ENCODE peak calls at places on chromosome 9, in four cellular contexts. G is SK-N-SH, B is K562, Q is HepG2. U is an unnamed sample.

GRCh38 chr9:123954518-123954917 is 24.6 kb upstream of the DENND1A start:
- DNase-seq in Q (no peak), B (no peak), G (no peak), U (peak)

GRCh38 chr9:3008091-3008490 is 164.2 kb upstream of the PUM3 start:
- DNase-seq in Q (peak), G (no peak), B (no peak), U (no peak)

GRCh38 chr9:94639045-94639995 is at the start of gene FBP1:
- DNase-seq in Q (no peak), B (peak), G (no peak), U (peak)

GRCh38 chr9:133112361-133113026 is 8.5 kb downstream of the RALGDS start:
- DNase-seq in B (no peak), Q (no peak), G (no peak), U (no peak)

GRCh38 chr9:784202-784601 is 57.3 kb upstream of the DMRT1 start:
- DNase-seq in B (no peak), Q (no peak), G (no peak), U (no peak)

GRCh38 chr9:93473411-93473810 is 20.0 kb upstream of the FAM120AOS start:
- DNase-seq in G (no peak), B (no peak), Q (no peak), U (no peak)

GRCh38 chr9:13205824-13206223 is 73.7 kb downstream of the MPDZ start:
- DNase-seq in Q (no peak), G (no peak), B (no peak), U (no peak)

GRCh38 chr9:93709600-93710369 is 133.4 kb downstream of the PHF2 start:
- DNase-seq in G (no peak), B (no peak), Q (no peak), U (no peak)

GRCh38 chr9:22342489-22343217 is 104.0 kb upstream of the DMRTA1 start:
- DNase-seq in Q (peak), G (no peak), B (no peak), U (no peak)

GRCh38 chr9:33044162-33044673 is 19.1 kb downstream of the DNAJA1 start:
- DNase-seq in B (peak), G (peak), Q (no peak), U (peak)

GRCh38 chr9:126754436-126755324 is 50.2 kb upstream of the ZBTB43 start:
- DNase-seq in G (no peak), Q (no peak), B (no peak), U (no peak)

GRCh38 chr9:98162638-98163037 is 29.8 kb downstream of the CORO2A start:
- DNase-seq in G (no peak), B (no peak), Q (no peak), U (no peak)

GRCh38 chr9:15400281-15400941 is 22.3 kb upstream of the SNAPC3 start:
- DNase-seq in G (no peak), Q (no peak), B (no peak), U (no peak)

GRCh38 chr9:116693233-116693731 is 6.2 kb downstream of the TRIM32 start:
- DNase-seq in B (no peak), G (no peak), Q (no peak), U (no peak)

GRCh38 chr9:96279927-96280326 is 22.0 kb downstream of the HSD17B3 start:
- DNase-seq in G (no peak), Q (no peak), B (no peak), U (no peak)

GRCh38 chr9:36416870-36417269 is 16.8 kb upstream of the RNF38 start:
- DNase-seq in B (no peak), G (no peak), Q (no peak), U (no peak)

GRCh38 chr9:36415822-36416515 is 15.9 kb upstream of the RNF38 start:
- DNase-seq in B (no peak), G (no peak), Q (no peak), U (peak)
- TF ChIP-seq FOXJ3 in B (no peak), G (no peak), Q (no peak), U (no peak)

GRCh38 chr9:110135858-110136257 is 72.1 kb downstream of the C9orf152 start:
- DNase-seq in G (no peak), B (no peak), Q (no peak), U (no peak)
- TF ChIP-seq FOXJ3 in G (no peak), B (no peak), Q (no peak), U (no peak)

GRCh38 chr9:104028827-104029226 is 65.3 kb upstream of the SMC2 start:
- DNase-seq in B (no peak), Q (no peak), G (no peak), U (no peak)

GRCh38 chr9:104025109-104025508 is 69.0 kb upstream of the SMC2 start:
- DNase-seq in Q (no peak), B (no peak), G (no peak), U (no peak)

GRCh38 chr9:104025945-104026344 is 68.2 kb upstream of the SMC2 start:
- DNase-seq in G (no peak), Q (no peak), B (no peak), U (no peak)

DNA sequence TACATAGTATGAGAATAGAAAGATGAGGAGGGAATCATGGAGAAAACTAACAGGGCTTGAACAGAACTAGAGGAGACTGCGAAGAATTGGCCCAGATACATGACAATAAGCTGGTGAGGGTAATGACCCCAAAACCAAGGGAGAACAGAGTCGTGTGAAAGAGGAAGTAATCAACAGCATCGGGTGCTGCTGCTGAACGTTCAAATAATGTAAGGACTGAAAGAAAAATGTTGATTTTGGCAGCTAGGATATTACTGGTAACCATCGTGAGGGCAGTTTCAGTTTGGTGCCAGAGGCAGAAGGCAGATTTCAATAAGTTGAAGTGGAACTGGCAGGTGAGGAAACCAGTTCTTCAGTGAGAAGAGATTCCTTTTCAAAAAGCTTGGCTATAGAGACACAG is 66.8 kb upstream of the SMC2 start:
- DNase-seq in Q (no peak), B (no peak), G (no peak), U (no peak)
- TF ChIP-seq FOXJ3 in Q (no peak), B (no peak), G (no peak), U (no peak)

DNA sequence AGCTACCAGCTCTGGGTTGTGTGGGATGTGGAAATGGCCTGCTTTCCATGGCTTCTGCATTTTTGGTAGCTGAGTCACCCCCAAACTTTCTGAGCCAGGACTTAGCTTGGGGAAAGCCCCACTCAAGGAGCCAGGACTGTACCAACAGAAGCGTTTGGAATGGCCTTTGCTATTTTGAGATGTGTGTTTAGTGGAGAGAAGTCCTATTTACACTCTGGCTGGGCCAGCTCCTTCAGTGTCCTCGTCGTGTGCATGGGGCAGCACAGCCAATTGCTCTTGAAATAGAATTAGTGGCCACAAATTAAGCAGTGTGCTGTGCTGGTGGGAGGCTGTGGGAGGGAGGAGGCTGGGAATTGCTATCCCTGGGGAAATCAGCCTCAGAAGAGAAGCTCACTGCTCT is 51.6 kb downstream of the ENTREP1 start:
- DNase-seq in Q (no peak), G (no peak), B (no peak), U (no peak)
- TF ChIP-seq FOXJ3 in Q (no peak), G (no peak), B (no peak), U (no peak)

DNA sequence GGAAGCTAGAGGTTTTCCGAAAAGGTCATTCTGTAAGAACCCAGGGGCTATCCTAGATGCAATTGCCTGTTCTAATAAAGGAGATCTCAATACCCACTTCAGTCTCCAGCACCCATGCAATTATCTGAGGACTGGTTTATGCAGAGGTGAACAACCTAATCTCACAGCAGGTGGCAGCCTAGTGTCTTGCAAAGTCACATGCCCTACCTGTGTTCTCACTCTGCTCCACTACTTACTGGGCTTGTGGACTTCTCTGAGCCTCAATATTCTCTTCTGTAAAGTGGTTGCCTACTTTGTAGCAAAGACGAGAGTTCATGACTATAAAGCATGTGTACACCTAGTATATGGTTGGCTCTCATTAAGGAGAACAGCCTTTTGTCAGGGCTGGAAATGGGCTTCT is 21.0 kb upstream of the ALDH1B1 start:
- DNase-seq in G (no peak), Q (peak), B (peak), U (no peak)
- TF ChIP-seq FOXJ3 in G (no peak), Q (no peak), B (no peak), U (no peak)

GRCh38 chr9:27473135-27473534 is 51.0 kb upstream of the IFNK start:
- DNase-seq in Q (no peak), G (peak), B (peak), U (no peak)
- TF ChIP-seq FOXJ3 in Q (no peak), G (no peak), B (no peak), U (no peak)

GRCh38 chr9:131728961-131729360 is 10.9 kb downstream of the RAPGEF1 start:
- DNase-seq in Q (no peak), G (peak), B (no peak), U (no peak)

GRCh38 chr9:131733601-131734061 is 6.2 kb downstream of the RAPGEF1 start:
- DNase-seq in G (peak), Q (no peak), B (no peak), U (no peak)

GRCh38 chr9:131732636-131733340 is 7.1 kb downstream of the RAPGEF1 start:
- DNase-seq in G (no peak), Q (no peak), B (no peak), U (no peak)

GRCh38 chr9:131732061-131732526 is 7.8 kb downstream of the RAPGEF1 start:
- DNase-seq in B (no peak), Q (peak), G (no peak), U (no peak)

GRCh38 chr9:131731237-131731995 is 8.5 kb downstream of the RAPGEF1 start:
- DNase-seq in G (no peak), Q (peak), B (no peak), U (no peak)
- TF ChIP-seq FOXJ3 in G (no peak), Q (no peak), B (no peak), U (no peak)

GRCh38 chr9:129868571-129869486 is 33.6 kb downstream of the USP20 start:
- DNase-seq in G (no peak), Q (no peak), B (no peak), U (no peak)
- TF ChIP-seq FOXJ3 in G (no peak), Q (no peak), B (no peak), U (no peak)

GRCh38 chr9:136769710-136770191 is 5.4 kb upstream of the LCN15 start:
- DNase-seq in G (peak), B (peak), Q (no peak), U (peak)
- TF ChIP-seq FOXJ3 in G (no peak), B (no peak), Q (no peak), U (no peak)

DNA sequence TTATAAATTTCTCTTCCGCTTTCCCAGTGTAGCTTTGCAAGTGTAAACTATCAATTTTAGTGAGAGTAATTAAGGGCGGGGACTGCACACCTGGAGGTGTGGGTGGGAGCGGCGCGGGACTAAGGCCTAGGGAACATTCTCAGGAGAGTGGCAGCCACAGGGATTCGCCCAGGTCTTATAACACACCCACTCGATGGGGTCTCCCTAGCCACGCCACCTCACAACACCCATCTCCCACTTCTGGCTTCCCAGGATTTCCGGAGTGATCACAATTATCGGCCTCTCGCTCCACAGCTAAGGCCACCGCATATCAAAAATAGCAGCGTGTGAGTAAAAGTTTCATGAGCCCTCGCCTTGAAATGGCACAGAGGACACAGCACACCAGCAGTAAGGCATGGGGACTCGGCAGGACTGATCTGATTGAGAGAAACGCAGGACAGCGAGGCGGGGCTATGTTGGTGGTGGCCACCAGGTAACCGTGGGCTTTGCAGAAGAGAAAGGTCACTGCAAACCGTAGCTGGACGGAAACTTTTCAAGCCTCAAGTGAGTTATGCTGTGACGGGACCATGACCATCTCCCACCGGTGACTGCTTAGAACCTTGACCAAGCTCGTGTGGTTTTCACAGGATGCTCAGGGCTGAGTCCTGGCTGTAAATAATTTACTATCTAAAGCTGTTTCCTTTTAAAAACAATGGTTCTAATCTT is 1.1 kb upstream of the LPAR1 start:
- DNase-seq in G (no peak), Q (no peak), B (no peak), U (peak)
- TF ChIP-seq FOXJ3 in G (no peak), Q (no peak), B (no peak), U (no peak)